ENCODE peak calls at places on chromosomes 1 and 21, in eight cellular contexts. H is colonic mucosa, A is cardiac muscle cell, U is H9, P is AG04450, B is mammary epithelial cell, M is thyroid gland, F is upper lobe of left lung. O is an unnamed sample. For H3K9me3, the result is how much of the 10 kb centered on the place peaks cover.

GRCh38 chr1:155005076-155005971 is 2.7 kb downstream of the ZBTB7B start:
- DNase-seq in B (no peak), F (peak), M (peak), P (no peak), H (peak), A (no peak), U (no peak), O (no peak)

GRCh38 chr1:216054593-216054992 is 368.7 kb downstream of the USH2A start:
- DNase-seq in M (no peak), U (no peak), P (no peak), H (no peak), A (no peak), F (no peak), B (no peak), O (no peak)

GRCh38 chr1:38815903-38816627 is 43.5 kb downstream of the RRAGC start:
- DNase-seq in U (peak), A (no peak), M (no peak), B (no peak), P (no peak), H (no peak), F (peak), O (no peak)

GRCh38 chr1:1426961-1427934 is 6.2 kb upstream of the ANKRD65 start:
- DNase-seq in M (no peak), U (peak), A (no peak), B (no peak), H (no peak), P (no peak), F (peak), O (no peak)

GRCh38 chr1:206442101-206442500 is 28.2 kb upstream of the IKBKE start:
- DNase-seq in A (no peak), M (no peak), P (no peak), F (no peak), B (peak), U (no peak), H (no peak), O (no peak)

GRCh38 chr1:246317291-246317690 is 189.8 kb downstream of the SMYD3 start:
- DNase-seq in A (no peak), M (no peak), H (no peak), B (no peak), P (no peak), F (no peak), U (no peak), O (no peak)

GRCh38 chr1:66435541-66435940 is 98.4 kb upstream of the SGIP1 start:
- DNase-seq in M (no peak), P (no peak), U (no peak), H (no peak), B (no peak), F (no peak), A (no peak), O (no peak)

GRCh38 chr1:53599461-53599860 is 139.5 kb downstream of the GLIS1 start:
- DNase-seq in F (no peak), A (no peak), U (no peak), M (no peak), B (no peak), P (no peak), H (no peak), O (no peak)

GRCh38 chr1:145993618-145994390 is 2.6 kb downstream of the TXNIP start:
- DNase-seq in P (no peak), B (no peak), F (no peak), H (no peak), U (no peak), M (peak), A (no peak), O (no peak)

GRCh38 chr21:38751379-38752050 is 54.2 kb upstream of the ETS2 start:
- DNase-seq in F (no peak), A (peak), P (no peak), H (no peak), U (no peak), B (no peak), M (peak), O (no peak)

GRCh38 chr1:233759665-233760064 is 144.8 kb upstream of the SLC35F3 start:
- DNase-seq in B (peak), P (no peak), F (no peak), M (no peak), U (no peak), A (no peak), H (no peak), O (no peak)

GRCh38 chr1:78003070-78003751 is 1.5 kb upstream of the DNAJB4 start:
- DNase-seq in B (no peak), P (no peak), F (no peak), A (peak), M (no peak), U (no peak), H (no peak), O (no peak)

GRCh38 chr1:193275773-193276172 is 89.4 kb upstream of the B3GALT2 start:
- DNase-seq in B (no peak), A (no peak), F (no peak), U (peak), H (no peak), M (no peak), P (no peak), O (no peak)

GRCh38 chr1:37763791-37764741 is 854 bp downstream of the EPHA10 start:
- DNase-seq in F (peak), M (peak), H (peak), P (peak), U (peak), A (peak), B (peak), O (peak)

GRCh38 chr1:220747426-220748090 is 564 bp upstream of the MTARC2 start:
- DNase-seq in P (no peak), A (no peak), H (no peak), F (no peak), B (no peak), M (no peak), U (no peak), O (no peak)

GRCh38 chr1:176577651-176578197 is 114.7 kb downstream of the PAPPA2 start:
- DNase-seq in B (no peak), F (no peak), U (no peak), P (no peak), H (no peak), A (no peak), M (no peak), O (no peak)

GRCh38 chr1:76901158-76901767 is 34.0 kb downstream of the ST6GALNAC5 start:
- DNase-seq in H (no peak), A (peak), B (peak), P (peak), M (peak), F (no peak), U (peak), O (no peak)

GRCh38 chr1:30611741-30612309 is 111.6 kb downstream of the MATN1 start:
- DNase-seq in B (no peak), U (no peak), M (no peak), F (no peak), H (no peak), P (no peak), A (no peak), O (no peak)

DNA sequence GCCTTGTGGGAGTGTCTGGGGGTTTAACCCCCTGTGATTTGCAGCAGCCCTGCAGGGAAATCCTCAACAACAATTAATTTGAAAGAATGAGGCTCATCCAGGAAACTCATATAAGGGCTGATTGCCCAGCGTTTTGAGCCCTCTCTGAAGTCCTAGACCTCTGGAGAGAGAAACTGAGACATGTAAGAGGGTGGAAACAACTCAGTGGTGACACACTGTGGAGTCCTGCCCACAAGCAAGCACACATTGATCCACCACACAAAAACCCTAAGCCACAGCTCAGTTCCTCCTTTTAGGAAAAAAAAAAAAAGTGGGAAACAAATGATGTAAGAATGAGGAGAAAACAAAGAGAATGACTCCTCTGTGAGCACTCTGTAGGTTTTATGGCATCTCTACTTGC is 22.9 kb upstream of the PLA2G5 start:
- DNase-seq in F (no peak), M (no peak), H (no peak), P (no peak), B (peak), U (no peak), A (no peak), O (no peak)
- H3K9me3 ChIP-seq in F (under half), M (under half), H (under half), P (under half), B (under half), U (under half), A (under half), O (under half)

GRCh38 chr1:49339043-49339442 is 562.4 kb upstream of the BEND5 start:
- DNase-seq in F (no peak), B (no peak), U (no peak), H (no peak), P (no peak), M (no peak), A (no peak), O (no peak)

GRCh38 chr1:49331066-49331852 is 554.6 kb upstream of the BEND5 start:
- DNase-seq in M (no peak), H (no peak), B (no peak), A (no peak), U (no peak), F (peak), P (no peak), O (no peak)

GRCh38 chr1:49333946-49334345 is 557.3 kb upstream of the BEND5 start:
- DNase-seq in M (no peak), H (no peak), B (peak), P (no peak), A (no peak), F (no peak), U (no peak), O (no peak)
- H3K9me3 ChIP-seq in M (under half), H (under half), B (under half), P (under half), A (under half), F (under half), U (half or more), O (under half)

GRCh38 chr1:4059270-4059669 is 159.2 kb upstream of the C1orf174 start:
- DNase-seq in B (no peak), F (peak), A (no peak), U (no peak), M (no peak), P (no peak), H (no peak), O (no peak)

GRCh38 chr1:4057603-4058002 is 157.5 kb upstream of the C1orf174 start:
- DNase-seq in P (no peak), U (no peak), B (no peak), A (no peak), M (no peak), H (no peak), F (no peak), O (no peak)

GRCh38 chr1:4058706-4059105 is 158.6 kb upstream of the C1orf174 start:
- DNase-seq in M (no peak), H (no peak), U (no peak), F (no peak), P (no peak), A (no peak), B (no peak), O (no peak)

GRCh38 chr1:4056989-4057388 is 156.9 kb upstream of the C1orf174 start:
- DNase-seq in F (no peak), M (no peak), U (no peak), A (no peak), H (no peak), P (no peak), B (no peak), O (no peak)

GRCh38 chr1:4058122-4058521 is 158.1 kb upstream of the C1orf174 start:
- DNase-seq in F (no peak), U (no peak), H (no peak), B (no peak), A (no peak), M (no peak), P (no peak), O (no peak)
- H3K9me3 ChIP-seq in F (under half), U (under half), H (under half), B (under half), A (under half), M (under half), P (half or more), O (under half)

DNA sequence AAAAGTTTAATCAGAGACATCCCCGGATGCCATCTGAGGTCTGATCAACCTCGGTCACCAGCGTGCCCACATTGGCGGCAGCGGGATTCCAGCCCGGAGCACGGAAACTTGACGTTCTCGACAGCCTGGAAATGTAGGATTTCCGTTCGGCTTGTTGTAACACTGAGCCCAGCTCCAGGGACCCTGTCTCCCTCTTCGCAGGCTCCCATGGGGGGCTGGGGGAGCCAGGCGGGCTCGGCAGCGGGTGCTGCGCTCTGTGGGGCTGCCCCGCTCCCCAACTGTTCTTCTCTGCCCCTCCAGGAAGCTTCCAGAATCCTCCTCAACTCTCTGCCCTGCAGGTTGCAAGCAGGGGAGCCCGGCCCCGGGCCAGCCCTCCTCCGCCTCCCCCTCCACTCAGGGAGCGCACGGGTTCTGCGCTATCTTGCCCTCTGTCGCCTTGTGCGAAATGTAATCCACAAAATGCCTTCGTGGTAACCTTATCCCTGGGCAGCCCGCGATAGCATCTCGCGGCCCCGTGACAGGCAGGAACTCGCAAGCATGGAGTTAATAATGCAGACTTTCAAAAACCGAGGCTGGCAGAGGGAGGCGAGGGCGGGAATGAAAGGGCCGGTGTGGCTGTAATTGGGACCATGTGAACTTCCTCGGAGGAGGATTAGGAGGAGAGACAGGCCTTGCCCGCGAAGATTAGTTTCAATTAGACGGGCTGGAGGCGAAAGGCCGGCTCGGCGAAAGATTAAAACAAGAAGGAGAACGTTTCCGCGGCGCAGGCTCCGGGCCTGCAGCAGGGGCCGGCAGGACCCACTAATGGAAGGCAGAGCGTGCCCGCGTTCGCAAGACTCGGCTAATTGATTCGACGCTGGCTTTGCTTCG is 53.9 kb upstream of the TTC34 start:
- DNase-seq in H (no peak), F (peak), A (no peak), P (no peak), M (no peak), U (no peak), B (no peak), O (no peak)
- H3K9me3 ChIP-seq in H (under half), F (under half), A (under half), P (half or more), M (under half), U (half or more), B (under half), O (under half)

GRCh38 chr21:19400223-19400770 is 996.7 kb upstream of the TMPRSS15 start:
- DNase-seq in P (no peak), M (no peak), A (no peak), U (no peak), H (no peak), B (no peak), F (no peak), O (no peak)
- H3K9me3 ChIP-seq in P (under half), M (under half), A (under half), U (under half), H (under half), B (under half), F (under half), O (under half)

DNA sequence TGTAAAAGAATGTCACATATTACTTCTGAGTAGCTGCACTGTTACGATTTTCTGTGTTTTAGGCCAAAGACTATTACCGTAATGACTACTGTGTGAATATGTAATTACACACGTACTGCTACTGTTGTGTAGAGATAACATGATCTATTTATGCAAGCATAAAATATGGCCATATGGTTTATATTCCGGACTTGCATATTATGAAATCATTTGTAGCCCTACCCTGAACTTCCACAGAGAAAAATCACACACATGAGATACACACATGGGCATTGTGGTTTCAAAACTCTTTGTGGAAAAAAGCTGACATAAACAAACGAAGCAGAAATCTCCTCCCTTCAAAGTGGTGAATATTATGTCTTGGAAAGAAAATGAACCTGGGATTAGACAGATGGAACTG is 373.0 kb upstream of the ADAMTS5 start:
- DNase-seq in U (no peak), H (no peak), F (no peak), A (peak), M (no peak), B (no peak), P (no peak), O (no peak)
- H3K9me3 ChIP-seq in U (under half), H (under half), F (under half), A (under half), M (under half), B (under half), P (under half), O (under half)

O was measured in T-helper 17 cell.